ENCODE peak calls at places on chromosomes 16 and 17, in six cellular contexts. U is fibroblast of lung, D is GM23338, M is A549, T is H1, B is SK-N-SH. P is an unnamed sample.

GRCh38 chr17:76142044-76143041 is 1.3 kb upstream of the FOXJ1 start:
- DNase-seq in U (no peak), T (no peak), D (peak; percentile 40), B (peak; percentile 50), M (no peak), P (no peak)

GRCh38 chr17:42560246-42560645 is 1.7 kb upstream of the COASY start:
- DNase-seq in T (no peak), D (no peak), M (no peak), B (no peak), U (no peak), P (no peak)

GRCh38 chr17:13420294-13421277 is 181.1 kb downstream of the HS3ST3A1 start:
- DNase-seq in D (no peak), B (no peak), U (peak; percentile 81), T (no peak), M (peak; percentile 51), P (no peak)

GRCh38 chr16:67878232-67878631 is 5.4 kb downstream of the EDC4 start:
- DNase-seq in B (no peak), M (no peak), D (no peak), U (no peak), T (no peak), P (no peak)

GRCh38 chr16:19882186-19882585 is 2.5 kb downstream of the GPRC5B start:
- DNase-seq in T (peak; percentile 62), B (no peak), U (peak; percentile 18), M (no peak), D (peak; percentile 91), P (no peak)

GRCh38 chr16:9048302-9048700 is 43.1 kb upstream of the HAPSTR1 start:
- DNase-seq in D (no peak), M (no peak), B (no peak), T (no peak), U (peak; percentile 60), P (no peak)

GRCh38 chr17:57976594-57976993 is 11.5 kb downstream of the VEZF1 start:
- DNase-seq in T (no peak), B (no peak), D (no peak), U (no peak), M (no peak), P (no peak)

GRCh38 chr16:57512296-57513001 is 23.9 kb downstream of the CCDC102A start:
- DNase-seq in B (peak; percentile 3), M (no peak), U (no peak), T (no peak), D (no peak), P (no peak)

GRCh38 chr17:42673885-42674754 is 2.7 kb downstream of the PLEKHH3 start:
- DNase-seq in M (peak; percentile 66), T (peak; percentile 81), B (peak; percentile 81), D (peak; percentile 91), U (peak; percentile 57), P (peak; percentile 18)

GRCh38 chr16:19639986-19640421 is 78.0 kb downstream of the KNOP1 start:
- DNase-seq in B (no peak), M (no peak), D (no peak), U (peak; percentile 3), T (no peak), P (no peak)

GRCh38 chr16:81946206-81946605 is 65.1 kb downstream of the SDR42E1 start:
- DNase-seq in T (no peak), U (peak; percentile 68), B (no peak), D (no peak), M (no peak), P (no peak)

GRCh38 chr17:33072421-33073175 is 81.0 kb downstream of the SPACA3 start:
- DNase-seq in T (no peak), M (peak; percentile 50), B (no peak), D (no peak), U (peak; percentile 66), P (no peak)

GRCh38 chr16:29804455-29805231 is 1.7 kb upstream of the MAZ start:
- DNase-seq in D (peak; percentile 28), B (no peak), T (no peak), M (no peak), U (no peak), P (peak; percentile 32)

GRCh38 chr17:81517009-81517338 is 4.4 kb upstream of the ACTG1 start:
- DNase-seq in B (no peak), M (no peak), D (no peak), U (no peak), T (no peak), P (no peak)

GRCh38 chr17:57667461-57667923 is 77.6 kb downstream of the CCDC182 start:
- DNase-seq in T (peak; percentile 24), B (peak; percentile 43), D (no peak), M (no peak), U (no peak), P (no peak)

GRCh38 chr16:27724491-27724878 is 174.5 kb downstream of the KATNIP start:
- DNase-seq in T (no peak), U (no peak), D (no peak), M (no peak), B (peak; percentile 58), P (no peak)

GRCh38 chr17:81176656-81177055 is 10.6 kb upstream of the AATK start:
- DNase-seq in D (no peak), B (no peak), U (no peak), T (no peak), M (peak; percentile 31), P (no peak)

GRCh38 chr17:78875738-78876597 is 27.0 kb downstream of the CEP295NL start:
- DNase-seq in B (peak; percentile 49), T (no peak), U (peak; percentile 68), D (no peak), M (no peak), P (peak; percentile 79)

GRCh38 chr17:11644265-11645212 is 46.3 kb downstream of the DNAH9 start:
- DNase-seq in D (peak; percentile 71), M (peak; percentile 82), U (peak; percentile 29), T (peak; percentile 61), B (peak; percentile 70), P (peak; percentile 2)

GRCh38 chr16:78599271-78599670 is 499.8 kb downstream of the WWOX start:
- DNase-seq in M (no peak), T (no peak), B (peak; percentile 11), U (no peak), D (no peak), P (no peak)

GRCh38 chr17:78528541-78528940 is 48.7 kb downstream of the DNAH17 start:
- DNase-seq in U (no peak), D (no peak), T (no peak), M (no peak), B (no peak), P (no peak)

GRCh38 chr17:74055508-74056160 is 147.8 kb upstream of the RPL38 start:
- DNase-seq in B (no peak), U (no peak), T (no peak), M (no peak), D (no peak), P (no peak)

GRCh38 chr17:73341350-73342056 is 29.7 kb upstream of the CDC42EP4 start:
- DNase-seq in D (no peak), M (no peak), B (no peak), U (no peak), T (peak; percentile 49), P (no peak)

GRCh38 chr16:50121721-50122445 is 31.2 kb upstream of the TENT4B start:
- DNase-seq in U (no peak), M (no peak), T (no peak), B (no peak), D (peak; percentile 41), P (no peak)

GRCh38 chr17:51029568-51030463 is 90.9 kb downstream of the SPAG9 start:
- DNase-seq in D (no peak), M (no peak), T (no peak), B (no peak), U (peak; percentile 32), P (peak; percentile 61)

GRCh38 chr17:9522074-9522473 is 53.5 kb downstream of the STX8 start:
- DNase-seq in B (peak; percentile 49), U (peak; percentile 53), M (peak; percentile 60), T (no peak), D (peak; percentile 72), P (peak; percentile 52)

GRCh38 chr17:17837966-17838962 is 1.5 kb upstream of the SREBF1 start:
- DNase-seq in D (peak; percentile 95), M (peak; percentile 85), B (no peak), T (peak; percentile 72), U (peak; percentile 49), P (peak; percentile 59)

GRCh38 chr16:72988568-72988967 is 59.4 kb downstream of the ZFHX3 start:
- DNase-seq in U (no peak), D (no peak), T (no peak), M (no peak), B (no peak), P (no peak)

GRCh38 chr16:72990571-72990970 is 57.4 kb downstream of the ZFHX3 start:
- DNase-seq in D (no peak), U (no peak), B (no peak), M (no peak), T (no peak), P (no peak)

GRCh38 chr16:72990003-72990521 is 57.9 kb downstream of the ZFHX3 start:
- DNase-seq in M (no peak), T (no peak), U (peak; percentile 80), B (no peak), D (peak; percentile 39), P (peak; percentile 35)

GRCh38 chr16:72991211-72991610 is 56.7 kb downstream of the ZFHX3 start:
- DNase-seq in B (no peak), D (no peak), U (peak; percentile 43), T (no peak), M (no peak), P (no peak)

GRCh38 chr16:72989203-72989991 is 58.5 kb downstream of the ZFHX3 start:
- DNase-seq in U (peak; percentile 96), T (no peak), B (no peak), M (no peak), D (no peak), P (peak; percentile 45)
- H3K4me2 ChIP-seq in U (peak overlapping the region; percentile 95), T (no peak overlapping the region), B (peak overlapping the region; percentile 83), M (peak overlapping the region; percentile 52), D (no peak overlapping the region), P (peak overlapping the region; percentile 52)

DNA sequence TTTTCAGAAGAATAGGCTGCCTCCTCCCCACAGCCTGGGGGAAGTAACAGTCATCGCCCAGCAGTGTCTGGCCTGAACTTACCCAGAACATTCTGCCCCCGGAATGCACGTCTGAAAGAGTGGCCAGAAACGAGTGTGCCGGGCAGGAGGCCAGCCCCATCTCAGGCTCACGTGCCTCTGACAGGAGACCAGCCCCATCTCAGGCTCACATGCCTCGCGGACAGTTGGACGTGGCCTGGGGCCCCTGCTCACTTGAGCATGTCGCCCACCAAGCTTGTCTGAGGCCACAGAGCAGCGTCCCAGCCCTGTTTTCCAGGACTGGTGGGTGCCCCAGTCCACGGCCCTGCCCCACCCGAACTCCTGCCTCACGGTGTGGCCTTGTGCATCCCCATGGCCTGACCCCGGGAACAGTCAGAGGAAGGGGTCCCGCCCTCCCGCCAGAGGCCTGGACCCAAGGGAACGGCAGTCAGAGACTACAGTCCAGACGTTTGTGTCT is 16.3 kb upstream of the CDH15 start:
- DNase-seq in M (no peak), D (no peak), T (no peak), B (no peak), U (peak; percentile 60), P (peak; percentile 67)
- H3K4me2 ChIP-seq in M (no peak overlapping the region), D (no peak overlapping the region), T (no peak overlapping the region), B (no peak overlapping the region), U (no peak overlapping the region), P (no peak overlapping the region)

DNA sequence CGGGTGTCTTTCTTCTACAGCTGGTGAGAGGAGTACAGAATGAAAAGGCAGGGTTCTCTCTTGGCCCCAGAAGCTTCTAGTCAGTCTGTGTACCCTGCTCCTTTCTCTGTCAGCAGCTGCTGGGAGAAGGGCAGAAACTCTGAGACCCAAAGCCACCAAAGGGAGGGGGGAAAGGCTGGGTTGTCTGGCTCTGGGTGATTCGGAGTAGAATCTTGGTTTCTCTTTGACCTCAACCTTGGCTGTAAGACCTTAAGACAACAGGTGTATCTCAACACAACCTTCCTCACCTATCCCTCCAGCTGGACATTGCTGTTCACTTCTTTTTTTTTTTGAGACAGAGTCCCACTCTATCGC is 3.3 kb upstream of the NR1D1 start:
- DNase-seq in B (no peak), D (no peak), U (no peak), M (no peak), T (no peak), P (no peak)
- H3K4me2 ChIP-seq in B (no peak overlapping the region), D (peak overlapping the region; percentile 11), U (no peak overlapping the region), M (peak overlapping the region; percentile 59), T (no peak overlapping the region), P (no peak overlapping the region)

GRCh38 chr17:49723423-49723822 is 15.7 kb upstream of the SLC35B1 start:
- DNase-seq in M (no peak), D (no peak), B (no peak), U (no peak), T (no peak), P (no peak)
- H3K4me2 ChIP-seq in M (no peak overlapping the region), D (no peak overlapping the region), B (no peak overlapping the region), U (no peak overlapping the region), T (no peak overlapping the region), P (no peak overlapping the region)